ENCODE peak calls at places on chromosomes 13 and 19, in seven cellular contexts. O is HFFc6, L is GM23338, J is progenitor cell of endocrine pancreas, M is ovary, Y is mammary epithelial cell, S is IMR-90. Z is an unnamed sample.
A peak's percentile ranks its signal among the peaks of the same experiment; 100 is the strongest.

GRCh38 chr13:98484289-98485219 is 92.4 kb downstream of the STK24 start:
- DNase-seq in O (peak; percentile 93), L (peak; percentile 91), J (peak; percentile 67), M (peak; percentile 58), Y (peak; percentile 99), S (peak; percentile 95), Z (peak; percentile 59)

GRCh38 chr19:20422616-20423205 is 142.9 kb downstream of the ZNF737 start:
- DNase-seq in O (no peak), L (no peak), J (no peak), M (peak; percentile 57), Y (no peak), S (no peak), Z (no peak)

GRCh38 chr13:85690368-85690767 is 108.9 kb downstream of the SLITRK6 start:
- DNase-seq in O (no peak), L (no peak), J (no peak), M (no peak), Y (no peak), S (no peak), Z (no peak)

GRCh38 chr13:94362411-94362909 is 117.0 kb downstream of the DCT start:
- DNase-seq in O (peak; percentile 76), L (peak; percentile 92), J (peak; percentile 59), M (no peak), Y (peak; percentile 67), S (peak; percentile 95), Z (peak; percentile 26)

GRCh38 chr19:14114854-14115253 is 2.7 kb downstream of the PRKACA start:
- DNase-seq in O (no peak), L (peak; percentile 77), J (no peak), M (no peak), Y (no peak), S (no peak), Z (no peak)

GRCh38 chr13:58043971-58044370 is 412.4 kb downstream of the PCDH17 start:
- DNase-seq in O (no peak), L (no peak), J (no peak), M (no peak), Y (no peak), S (no peak), Z (no peak)

GRCh38 chr19:39824143-39825092 is 9.5 kb downstream of the DYRK1B start:
- DNase-seq in O (peak; percentile 83), L (peak; percentile 99), J (peak; percentile 74), M (peak; percentile 86), Y (peak; percentile 84), S (peak; percentile 91), Z (no peak)

GRCh38 chr19:56091066-56091490 is 30.0 kb downstream of the ZNF787 start:
- DNase-seq in O (peak; percentile 9), L (no peak), J (no peak), M (no peak), Y (peak; percentile 90), S (peak; percentile 61), Z (no peak)

GRCh38 chr13:100106005-100106404 is 17.1 kb downstream of the PCCA start:
- DNase-seq in O (peak; percentile 9), L (no peak), J (no peak), M (no peak), Y (peak; percentile 31), S (peak; percentile 37), Z (no peak)

GRCh38 chr13:52837850-52838249 is 10.6 kb downstream of the PCDH8 start:
- DNase-seq in O (no peak), L (no peak), J (no peak), M (no peak), Y (no peak), S (no peak), Z (no peak)

GRCh38 chr19:57241181-57241580 is 749 bp downstream of the ZNF805 start:
- DNase-seq in O (no peak), L (peak; percentile 3), J (no peak), M (no peak), Y (peak; percentile 12), S (peak; percentile 37), Z (no peak)

GRCh38 chr19:44608391-44608821 is 5.0 kb upstream of the IGSF23 start:
- DNase-seq in O (no peak), L (no peak), J (no peak), M (no peak), Y (no peak), S (peak; percentile 69), Z (no peak)

GRCh38 chr13:31282741-31283455 is 83.1 kb downstream of the B3GLCT start:
- DNase-seq in O (no peak), L (no peak), J (no peak), M (no peak), Y (peak; percentile 23), S (no peak), Z (no peak)

GRCh38 chr13:99228737-99229691 is 28.4 kb downstream of the UBAC2 start:
- DNase-seq in O (peak; percentile 91), L (no peak), J (no peak), M (no peak), Y (peak; percentile 90), S (peak; percentile 87), Z (no peak)

GRCh38 chr19:56348289-56348877 is 33.7 kb upstream of the ZSCAN5A start:
- DNase-seq in O (no peak), L (peak; percentile 67), J (no peak), M (no peak), Y (peak; percentile 7), S (no peak), Z (no peak)

GRCh38 chr19:7874080-7874856 is at the start of gene PRR36:
- DNase-seq in O (no peak), L (peak; percentile 91), J (peak; percentile 83), M (no peak), Y (no peak), S (no peak), Z (peak; percentile 77)

GRCh38 chr19:3510727-3511126 is 4.6 kb downstream of the FZR1 start:
- DNase-seq in O (no peak), L (peak; percentile 47), J (no peak), M (peak; percentile 35), Y (no peak), S (no peak), Z (no peak)

GRCh38 chr19:10288662-10289166 is 1.0 kb upstream of the ICAM5 start:
- DNase-seq in O (peak; percentile 63), L (peak; percentile 83), J (no peak), M (no peak), Y (no peak), S (peak; percentile 40), Z (peak; percentile 56)

GRCh38 chr19:50413096-50413495 is 5.6 kb upstream of the SPIB start:
- DNase-seq in O (no peak), L (no peak), J (no peak), M (no peak), Y (no peak), S (no peak), Z (no peak)

GRCh38 chr13:112177459-112177858 is 110.5 kb downstream of the SOX1 start:
- DNase-seq in O (no peak), L (no peak), J (no peak), M (no peak), Y (no peak), S (no peak), Z (no peak)

GRCh38 chr19:28541602-28542393 is 671.2 kb downstream of the UQCRFS1 start:
- DNase-seq in O (no peak), L (no peak), J (no peak), M (no peak), Y (no peak), S (no peak), Z (no peak)

GRCh38 chr13:40749327-40749726 is 21.7 kb downstream of the MRPS31 start:
- DNase-seq in O (no peak), L (no peak), J (no peak), M (no peak), Y (no peak), S (no peak), Z (no peak)

GRCh38 chr13:49098198-49098597 is 121.9 kb upstream of the MLNR start:
- DNase-seq in O (peak; percentile 97), L (no peak), J (no peak), M (no peak), Y (peak; percentile 94), S (peak; percentile 99), Z (no peak)

GRCh38 chr13:67106502-67107057 is 123.6 kb downstream of the PCDH9 start:
- DNase-seq in O (no peak), L (no peak), J (no peak), M (no peak), Y (no peak), S (no peak), Z (no peak)

GRCh38 chr13:113397606-113398425 is 33.9 kb upstream of the GRTP1 start:
- DNase-seq in O (no peak), L (no peak), J (peak; percentile 40), M (no peak), Y (no peak), S (no peak), Z (no peak)

GRCh38 chr13:94236876-94237275 is 242.6 kb downstream of the DCT start:
- DNase-seq in O (no peak), L (no peak), J (no peak), M (no peak), Y (no peak), S (no peak), Z (no peak)

GRCh38 chr19:50861496-50862286 is 7.0 kb downstream of the KLK3 start:
- DNase-seq in O (no peak), L (no peak), J (no peak), M (no peak), Y (no peak), S (no peak), Z (no peak)

GRCh38 chr19:36032251-36033104 is at the start of gene CLIP3:
- DNase-seq in O (peak; percentile 44), L (peak; percentile 87), J (peak; percentile 40), M (peak; percentile 87), Y (no peak), S (peak; percentile 62), Z (peak; percentile 98)

GRCh38 chr13:80338781-80339577 is 1.9 kb downstream of the SPRY2 start:
- DNase-seq in O (peak; percentile 77), L (peak; percentile 72), J (peak; percentile 51), M (peak; percentile 72), Y (peak; percentile 71), S (peak; percentile 88), Z (no peak)
- TF ChIP-seq CTCF in O (peak; percentile 55), L (no peak), J (peak; percentile 17), M (no peak), Y (no peak), S (peak; percentile 30), Z (no peak)

GRCh38 chr19:33407140-33407551 is 33.6 kb downstream of the CEBPG start:
- DNase-seq in O (no peak), L (no peak), J (no peak), M (no peak), Y (no peak), S (no peak), Z (no peak)
- TF ChIP-seq CTCF in O (no peak), L (peak; percentile 16), J (no peak), M (no peak), Y (no peak), S (no peak), Z (no peak)

GRCh38 chr13:61029064-61029463 is 386.6 kb downstream of the PCDH20 start:
- DNase-seq in O (no peak), L (peak; percentile 55), J (no peak), M (no peak), Y (no peak), S (no peak), Z (no peak)

DNA sequence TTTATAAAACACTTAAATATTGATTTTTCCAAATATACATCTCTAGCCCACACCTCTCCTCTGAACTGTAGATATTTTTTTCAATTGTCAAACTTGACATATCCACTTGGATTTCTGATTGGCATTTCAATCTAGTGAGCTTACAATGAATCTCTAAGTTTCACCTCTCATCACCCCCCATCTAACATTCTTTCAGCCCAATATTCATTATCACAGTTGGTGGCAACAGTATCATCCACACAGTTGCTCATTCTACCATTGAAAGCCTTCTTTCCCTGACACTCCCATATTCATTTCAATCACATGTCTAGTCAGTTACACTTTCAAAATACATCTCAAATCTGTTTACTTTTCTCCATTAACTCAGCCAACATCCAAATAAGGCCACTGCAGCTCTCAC is 385.2 kb downstream of the PCDH20 start:
- DNase-seq in O (no peak), L (no peak), J (no peak), M (no peak), Y (no peak), S (no peak), Z (no peak)
- TF ChIP-seq CTCF in O (no peak), L (no peak), J (no peak), M (no peak), Y (no peak), S (no peak), Z (no peak)

GRCh38 chr13:26590951-26591350 is 33.5 kb downstream of the WASF3 start:
- DNase-seq in O (no peak), L (peak; percentile 24), J (no peak), M (no peak), Y (no peak), S (no peak), Z (no peak)
- TF ChIP-seq CTCF in O (peak; percentile 9), L (no peak), J (no peak), M (no peak), Y (no peak), S (no peak), Z (no peak)